ENCODE peak calls at places on chromosomes 1 and 21, in seven cellular contexts. J is CD4-positive, CD25-positive, alpha-beta regulatory T cell; C is effector memory CD4-positive, alpha-beta T cell; W is neural progenitor cell; G is cardiac muscle cell; Z is astrocyte; D is OCI-LY7. S is an unnamed sample. For H3K4me1, the result is how much of the 10 kb centered on the place peaks cover.

GRCh38 chr21:25385912-25386474 is 221.3 kb downstream of the MRPL39 start:
- DNase-seq in J (no peak), C (no peak), W (peak), G (peak), Z (peak), D (peak), S (peak)

GRCh38 chr1:192609110-192610079 is 26.6 kb upstream of the RGS13 start:
- DNase-seq in J (peak), C (peak), W (no peak), G (no peak), Z (no peak), D (peak), S (no peak)

GRCh38 chr1:39717809-39718208 is 20.9 kb upstream of the PPIE start:
- DNase-seq in J (no peak), C (no peak), W (no peak), G (no peak), Z (no peak), D (no peak), S (no peak)

GRCh38 chr1:231266811-231267322 is 25.9 kb downstream of the GNPAT start:
- DNase-seq in J (no peak), C (no peak), W (no peak), G (no peak), Z (peak), D (no peak), S (peak)

GRCh38 chr1:49298304-49298703 is 521.6 kb upstream of the BEND5 start:
- DNase-seq in J (no peak), C (no peak), W (no peak), G (no peak), Z (no peak), D (no peak), S (no peak)

GRCh38 chr1:194279975-194280374 is 1093.6 kb upstream of the B3GALT2 start:
- DNase-seq in J (no peak), C (no peak), W (no peak), G (no peak), Z (no peak), D (peak), S (no peak)

GRCh38 chr1:116904791-116905320 is 4.9 kb upstream of the PTGFRN start:
- DNase-seq in J (no peak), C (no peak), W (no peak), G (no peak), Z (no peak), D (no peak), S (no peak)

GRCh38 chr1:214727274-214727673 is 124.3 kb downstream of the CENPF start:
- DNase-seq in J (no peak), C (no peak), W (no peak), G (no peak), Z (no peak), D (no peak), S (no peak)

GRCh38 chr1:26132128-26132824 is 20.7 kb downstream of the PDIK1L start:
- DNase-seq in J (no peak), C (no peak), W (no peak), G (no peak), Z (no peak), D (no peak), S (no peak)
- H3K4me1 ChIP-seq in J (under half), C (under half), W (under half), G (under half), Z (under half), D (under half), S (under half)

DNA sequence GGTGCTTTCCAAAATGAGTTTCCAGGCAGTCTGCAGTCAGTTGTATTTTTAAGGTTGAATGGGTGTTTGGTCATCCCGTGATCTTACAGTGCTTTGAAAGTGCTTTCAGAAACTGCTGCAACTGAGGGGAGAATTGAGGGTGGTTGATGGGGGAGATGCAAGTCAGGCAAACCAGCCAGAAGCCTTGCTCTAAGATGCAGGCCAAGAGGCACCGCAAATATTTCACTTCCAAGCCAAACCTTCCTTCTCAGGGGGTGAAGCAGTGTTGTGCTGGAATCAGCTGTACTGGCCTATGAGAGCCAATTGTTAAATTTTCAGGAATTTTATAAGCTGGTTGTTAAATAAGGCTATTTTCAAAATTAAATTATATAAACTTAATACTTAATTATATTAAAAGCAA is 151.6 kb downstream of the KCNJ6 start:
- DNase-seq in J (no peak), C (no peak), W (no peak), G (no peak), Z (peak), D (no peak), S (no peak)
- H3K4me1 ChIP-seq in J (under half), C (under half), W (under half), G (under half), Z (under half), D (under half), S (under half)

GRCh38 chr1:170699696-170700095 is 35.8 kb downstream of the PRRX1 start:
- DNase-seq in J (no peak), C (no peak), W (no peak), G (no peak), Z (no peak), D (no peak), S (no peak)

GRCh38 chr1:170696591-170697337 is 32.8 kb downstream of the PRRX1 start:
- DNase-seq in J (no peak), C (no peak), W (no peak), G (peak), Z (no peak), D (no peak), S (no peak)

GRCh38 chr1:170697338-170697715 is 33.4 kb downstream of the PRRX1 start:
- DNase-seq in J (no peak), C (no peak), W (no peak), G (no peak), Z (no peak), D (no peak), S (no peak)

GRCh38 chr1:170698711-170699275 is 34.9 kb downstream of the PRRX1 start:
- DNase-seq in J (no peak), C (no peak), W (peak), G (peak), Z (peak), D (no peak), S (peak)

DNA sequence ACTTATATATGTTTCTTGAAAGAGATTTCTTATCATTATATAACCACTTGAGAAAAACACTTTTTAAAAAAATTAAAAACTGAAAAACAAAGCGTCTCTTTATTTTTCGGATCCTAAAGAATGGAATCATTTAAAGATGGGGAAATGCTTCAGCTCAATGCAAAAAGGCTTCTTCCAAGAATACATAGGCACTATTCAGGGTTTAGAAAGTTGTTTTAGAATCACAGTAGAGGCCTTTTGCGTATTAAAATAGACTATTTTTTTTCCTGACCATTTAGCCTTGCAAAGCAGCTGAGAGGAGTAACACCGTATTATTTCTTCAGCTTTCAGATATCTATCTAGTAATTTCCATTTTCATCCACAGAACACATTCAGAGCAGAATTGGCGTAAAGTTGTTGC is 34.4 kb downstream of the PRRX1 start:
- DNase-seq in J (no peak), C (no peak), W (no peak), G (no peak), Z (no peak), D (no peak), S (no peak)
- H3K4me1 ChIP-seq in J (under half), C (under half), W (under half), G (under half), Z (under half), D (under half), S (under half)

GRCh38 chr1:186191511-186191910 is 183.5 kb downstream of the TPR start:
- DNase-seq in J (no peak), C (no peak), W (no peak), G (no peak), Z (no peak), D (no peak), S (no peak)
- H3K4me1 ChIP-seq in J (under half), C (under half), W (under half), G (under half), Z (under half), D (under half), S (under half)

GRCh38 chr1:42851960-42852607 is 5.7 kb downstream of the ZNF691 start:
- DNase-seq in J (no peak), C (no peak), W (no peak), G (no peak), Z (no peak), D (peak), S (no peak)
- H3K4me1 ChIP-seq in J (under half), C (under half), W (under half), G (under half), Z (under half), D (half or more), S (under half)

DNA sequence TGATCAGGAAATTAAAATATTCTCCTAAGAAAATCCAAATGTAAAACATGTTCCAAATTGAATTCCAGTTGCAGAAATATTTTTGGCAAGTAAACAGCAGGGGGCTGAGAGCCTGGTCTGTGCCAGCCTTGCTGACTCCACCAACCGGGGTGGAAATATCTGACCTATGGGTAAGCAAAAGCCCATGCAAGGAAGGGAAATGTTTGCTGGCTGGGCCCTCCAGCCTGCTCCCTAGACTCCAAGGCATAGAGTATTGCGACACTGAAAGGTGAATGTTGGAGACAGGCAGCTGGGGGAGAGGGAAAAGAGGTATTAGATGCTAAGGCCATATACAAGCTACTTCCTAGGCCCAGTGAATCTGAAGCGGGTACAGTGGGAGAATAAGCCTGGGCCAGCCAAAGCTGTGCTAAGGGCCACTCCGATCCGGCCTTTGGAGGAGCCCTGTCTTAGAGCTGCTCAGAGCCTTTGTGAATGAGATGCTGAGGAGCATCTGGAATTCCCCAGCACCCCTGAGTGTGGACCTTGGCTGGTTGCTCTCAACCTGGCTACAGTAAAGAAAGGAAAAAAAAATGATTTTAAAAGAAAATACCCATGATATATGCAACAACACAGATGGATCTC is 24.9 kb upstream of the ATP1B1 start:
- DNase-seq in J (no peak), C (no peak), W (no peak), G (no peak), Z (no peak), D (no peak), S (no peak)
- H3K4me1 ChIP-seq in J (under half), C (under half), W (under half), G (under half), Z (under half), D (under half), S (under half)

DNA sequence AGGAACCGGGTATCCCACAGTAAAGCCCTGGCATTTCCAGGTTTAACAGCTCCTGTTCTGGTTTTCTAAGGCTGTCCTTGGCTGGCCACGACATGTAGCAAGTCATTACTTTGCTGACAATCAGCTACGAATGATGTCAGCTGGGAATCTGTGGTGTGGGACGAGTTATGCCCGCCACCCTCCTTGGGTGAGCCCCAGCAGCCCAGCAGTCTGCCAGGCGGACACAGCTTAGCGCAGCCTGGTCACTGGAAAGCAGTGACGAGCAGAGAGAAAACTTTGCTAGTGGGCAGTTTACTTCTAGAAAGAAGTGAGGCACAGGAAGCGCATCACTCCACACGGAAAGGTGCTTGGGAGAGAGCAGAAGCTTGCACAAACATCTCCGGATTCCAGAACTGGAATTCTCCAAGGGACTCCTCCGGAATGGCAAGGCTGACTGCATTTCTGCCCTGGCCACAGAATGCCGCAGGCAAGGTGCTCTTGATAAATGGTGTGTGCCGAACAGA is 15.5 kb upstream of the ZNF436 start:
- DNase-seq in J (no peak), C (no peak), W (no peak), G (no peak), Z (peak), D (no peak), S (peak)
- H3K4me1 ChIP-seq in J (under half), C (under half), W (under half), G (under half), Z (under half), D (under half), S (under half)

GRCh38 chr1:104468282-104468681 is 718.6 kb downstream of the AMY1C start:
- DNase-seq in J (no peak), C (no peak), W (no peak), G (no peak), Z (no peak), D (no peak), S (no peak)

GRCh38 chr1:104460880-104461279 is 711.2 kb downstream of the AMY1C start:
- DNase-seq in J (no peak), C (no peak), W (no peak), G (no peak), Z (no peak), D (no peak), S (no peak)

GRCh38 chr1:104463126-104463697 is 713.5 kb downstream of the AMY1C start:
- DNase-seq in J (no peak), C (no peak), W (no peak), G (no peak), Z (no peak), D (no peak), S (no peak)

GRCh38 chr1:104467590-104467989 is 717.9 kb downstream of the AMY1C start:
- DNase-seq in J (no peak), C (no peak), W (no peak), G (no peak), Z (no peak), D (no peak), S (no peak)

GRCh38 chr1:104466068-104466467 is 716.4 kb downstream of the AMY1C start:
- DNase-seq in J (no peak), C (no peak), W (no peak), G (no peak), Z (no peak), D (no peak), S (no peak)
- H3K4me1 ChIP-seq in J (under half), C (under half), W (under half), G (under half), Z (under half), D (under half), S (under half)

GRCh38 chr1:226786550-226786949 is 47.5 kb upstream of the ITPKB start:
- DNase-seq in J (no peak), C (no peak), W (no peak), G (no peak), Z (no peak), D (no peak), S (no peak)

GRCh38 chr1:226787071-226787470 is 48.0 kb upstream of the ITPKB start:
- DNase-seq in J (no peak), C (no peak), W (no peak), G (no peak), Z (no peak), D (no peak), S (no peak)

GRCh38 chr1:226784081-226785049 is 45.3 kb upstream of the ITPKB start:
- DNase-seq in J (no peak), C (no peak), W (peak), G (no peak), Z (peak), D (no peak), S (no peak)

GRCh38 chr1:226787638-226788037 is 48.6 kb upstream of the ITPKB start:
- DNase-seq in J (no peak), C (no peak), W (no peak), G (no peak), Z (no peak), D (no peak), S (no peak)

DNA sequence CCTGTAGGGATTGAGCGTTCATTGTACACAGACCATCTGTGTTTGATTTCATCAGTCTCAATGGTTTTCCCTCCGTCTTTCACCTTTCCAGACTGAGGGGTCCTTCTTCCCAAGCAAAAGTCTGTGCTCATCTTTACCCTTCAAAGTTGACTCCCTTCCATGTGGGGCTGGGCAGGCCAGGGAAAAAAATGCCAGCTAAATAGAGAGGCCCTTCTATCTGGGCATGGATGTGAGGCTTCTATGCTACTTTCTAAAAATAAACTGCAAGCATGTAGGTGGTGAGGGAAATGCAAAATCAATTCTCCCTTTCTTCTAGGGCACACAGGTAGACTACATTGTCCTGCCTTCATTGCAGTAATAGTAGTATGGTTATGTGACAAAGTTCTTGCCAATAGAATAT is 46.7 kb upstream of the ITPKB start:
- DNase-seq in J (no peak), C (no peak), W (no peak), G (no peak), Z (no peak), D (no peak), S (no peak)
- H3K4me1 ChIP-seq in J (under half), C (under half), W (under half), G (under half), Z (under half), D (under half), S (under half)

S was measured in IMR-90.